ENCODE peak calls at places on chromosome 16, in five cellular contexts. G, B, E, S and L are unnamed samples.

GRCh38 chr16:10839271-10839661 is 20.7 kb upstream of the TVP23A start:
- DNase-seq in G (no peak), B (no peak), E (no peak), S (no peak), L (no peak)

GRCh38 chr16:2077696-2078095 is 29.9 kb downstream of the TSC2 start:
- DNase-seq in G (no peak), B (no peak), E (no peak), S (no peak), L (no peak)

GRCh38 chr16:11254913-11255736 is 879 bp downstream of the SOCS1 start:
- DNase-seq in G (no peak), B (no peak), E (peak), S (peak), L (no peak)

GRCh38 chr16:85173981-85174751 is 61.9 kb upstream of the CIBAR2 start:
- DNase-seq in G (peak), B (no peak), E (no peak), S (no peak), L (peak)

GRCh38 chr16:12201216-12201615 is 224.7 kb downstream of the SNX29 start:
- DNase-seq in G (no peak), B (no peak), E (no peak), S (no peak), L (no peak)

GRCh38 chr16:10923650-10924214 is 18.5 kb downstream of the DEXI start:
- DNase-seq in G (no peak), B (peak), E (no peak), S (no peak), L (no peak)

GRCh38 chr16:72864130-72864833 is 183.6 kb downstream of the ZFHX3 start:
- DNase-seq in G (no peak), B (no peak), E (no peak), S (no peak), L (no peak)

GRCh38 chr16:924806-925205 is 46.0 kb downstream of the LMF1 start:
- DNase-seq in G (no peak), B (no peak), E (no peak), S (no peak), L (no peak)

GRCh38 chr16:3088925-3089716 is 10.0 kb downstream of the ZSCAN10 start:
- DNase-seq in G (no peak), B (no peak), E (no peak), S (no peak), L (no peak)

GRCh38 chr16:1832831-1833454 is 5.9 kb downstream of the FAHD1 start:
- DNase-seq in G (no peak), B (no peak), E (no peak), S (peak), L (no peak)

GRCh38 chr16:21611546-21612384 is 12.4 kb downstream of the METTL9 start:
- DNase-seq in G (no peak), B (peak), E (no peak), S (peak), L (no peak)

GRCh38 chr16:48330847-48331204 is 54.4 kb downstream of the SIAH1 start:
- DNase-seq in G (no peak), B (no peak), E (no peak), S (no peak), L (no peak)

GRCh38 chr16:12547608-12547922 is 256.1 kb downstream of the CPPED1 start:
- DNase-seq in G (no peak), B (no peak), E (no peak), S (no peak), L (no peak)